ENCODE peak calls at places on chromosomes 12 and 14, in eight cellular contexts. O is K562; M is NCI-H146; R is NCI-H774; D is CD4-positive, alpha-beta T cell; E is nucleus accumbens; Y is AG04449; Q is right lobe of liver. G is an unnamed sample.
A peak's percentile ranks its signal among the peaks of the same experiment; 100 is the strongest.

GRCh38 chr12:127270193-127270592 is 996.8 kb upstream of the TMEM132C start:
- DNase-seq in O (no peak), M (no peak), R (no peak), D (no peak), E (no peak), Y (no peak), Q (no peak), G (no peak)

GRCh38 chr14:55423969-55424368 is 12.3 kb upstream of the ATG14 start:
- DNase-seq in O (no peak), M (no peak), R (no peak), D (no peak), E (no peak), Y (no peak), Q (no peak), G (no peak)

GRCh38 chr12:116135209-116135930 is 142.1 kb downstream of the MED13L start:
- DNase-seq in O (no peak), M (no peak), R (no peak), D (no peak), E (no peak), Y (no peak), Q (no peak), G (no peak)

GRCh38 chr12:124399622-124400021 is 104.7 kb downstream of the RFLNA start:
- DNase-seq in O (peak; percentile 53), M (no peak), R (no peak), D (no peak), E (no peak), Y (no peak), Q (no peak), G (no peak)

GRCh38 chr12:32467959-32468863 is 68.9 kb downstream of the FGD4 start:
- DNase-seq in O (no peak), M (no peak), R (no peak), D (no peak), E (no peak), Y (no peak), Q (no peak), G (no peak)

GRCh38 chr12:132066345-132066685 is 77.8 kb downstream of the DDX51 start:
- DNase-seq in O (no peak), M (no peak), R (no peak), D (no peak), E (no peak), Y (no peak), Q (no peak), G (no peak)

GRCh38 chr14:41586237-41586636 is 20.4 kb upstream of the LRFN5 start:
- DNase-seq in O (no peak), M (no peak), R (no peak), D (no peak), E (no peak), Y (no peak), Q (no peak), G (no peak)

GRCh38 chr12:120342567-120343537 is 15.3 kb upstream of the PLA2G1B start:
- DNase-seq in O (no peak), M (no peak), R (no peak), D (no peak), E (no peak), Y (no peak), Q (no peak), G (no peak)

GRCh38 chr14:58805057-58805456 is 167.3 kb downstream of the DACT1 start:
- DNase-seq in O (no peak), M (no peak), R (peak; percentile 33), D (no peak), E (no peak), Y (no peak), Q (no peak), G (no peak)

GRCh38 chr14:38556321-38556720 is 300.4 kb upstream of the CLEC14A start:
- DNase-seq in O (no peak), M (no peak), R (no peak), D (no peak), E (no peak), Y (no peak), Q (no peak), G (no peak)

GRCh38 chr12:12689672-12690287 is 6.2 kb downstream of the GPR19 start:
- DNase-seq in O (no peak), M (no peak), R (no peak), D (no peak), E (no peak), Y (no peak), Q (no peak), G (no peak)

G was measured in effector memory CD8-positive, alpha-beta T cell.